ENCODE peak calls at places on chromosomes 11 and 22, in four cellular contexts. One of them, this sample, is unnamed.

GRCh38 chr11:66951927-66952337 is 6.3 kb downstream of the PC start:
- DNase-seq in HepG2: no peak
- DNase-seq in PC-3: no peak
- DNase-seq in fibroblast of lung: no peak
- DNase-seq in this sample: no peak

GRCh38 chr22:39220897-39221850 is 23.6 kb downstream of the PDGFB start:
- DNase-seq in fibroblast of lung: peak
- DNase-seq in HepG2: no peak
- DNase-seq in PC-3: peak
- DNase-seq in this sample: no peak

GRCh38 chr22:30519842-30520425 is 14.4 kb upstream of the SEC14L4 start:
- DNase-seq in PC-3: no peak
- DNase-seq in HepG2: no peak
- DNase-seq in fibroblast of lung: no peak
- DNase-seq in this sample: no peak

GRCh38 chr11:61749607-61750217 is 2.7 kb upstream of the MYRF start:
- DNase-seq in HepG2: peak
- DNase-seq in PC-3: no peak
- DNase-seq in fibroblast of lung: peak
- DNase-seq in this sample: peak

GRCh38 chr11:68524213-68524612 is 63.7 kb downstream of the PPP6R3 start:
- DNase-seq in fibroblast of lung: no peak
- DNase-seq in HepG2: no peak
- DNase-seq in PC-3: no peak
- DNase-seq in this sample: no peak

GRCh38 chr11:118699508-118700220 is 20.2 kb upstream of the TREH start:
- DNase-seq in HepG2: peak
- DNase-seq in fibroblast of lung: no peak
- DNase-seq in PC-3: no peak
- DNase-seq in this sample: no peak

GRCh38 chr11:108698844-108699642 is 34.2 kb downstream of the DDX10 start:
- DNase-seq in HepG2: no peak
- DNase-seq in PC-3: no peak
- DNase-seq in fibroblast of lung: peak
- DNase-seq in this sample: peak

GRCh38 chr11:11318961-11319360 is 34.1 kb downstream of the CSNK2A3 start:
- DNase-seq in fibroblast of lung: no peak
- DNase-seq in PC-3: no peak
- DNase-seq in HepG2: no peak
- DNase-seq in this sample: no peak

GRCh38 chr11:62921573-62922188 is 518 bp upstream of the CHRM1 start:
- DNase-seq in PC-3: peak
- DNase-seq in fibroblast of lung: no peak
- DNase-seq in HepG2: no peak
- DNase-seq in this sample: no peak

GRCh38 chr11:44775366-44776356 is 48.9 kb downstream of the TSPAN18 start:
- DNase-seq in fibroblast of lung: peak
- DNase-seq in HepG2: peak
- DNase-seq in PC-3: peak
- DNase-seq in this sample: no peak

GRCh38 chr11:130798801-130799200 is 117.5 kb downstream of the SNX19 start:
- DNase-seq in PC-3: no peak
- DNase-seq in fibroblast of lung: peak
- DNase-seq in HepG2: no peak
- DNase-seq in this sample: peak

GRCh38 chr11:61092280-61092766 is 10.0 kb upstream of the CD5 start:
- DNase-seq in PC-3: no peak
- DNase-seq in HepG2: no peak
- DNase-seq in fibroblast of lung: no peak
- DNase-seq in this sample: no peak

GRCh38 chr22:46355369-46355995 is 20.0 kb downstream of the TRMU start:
- DNase-seq in fibroblast of lung: peak
- DNase-seq in HepG2: peak
- DNase-seq in PC-3: peak
- DNase-seq in this sample: peak

GRCh38 chr11:843086-843704 is 543 bp downstream of the TSPAN4 start:
- DNase-seq in HepG2: no peak
- DNase-seq in PC-3: no peak
- DNase-seq in fibroblast of lung: no peak
- DNase-seq in this sample: no peak

GRCh38 chr22:24265734-24266133 is 4.9 kb upstream of the SPECC1L start:
- DNase-seq in HepG2: no peak
- DNase-seq in fibroblast of lung: no peak
- DNase-seq in PC-3: no peak
- DNase-seq in this sample: no peak

GRCh38 chr11:124799384-124800225 is 601 bp downstream of the MSANTD2 start:
- DNase-seq in HepG2: no peak
- DNase-seq in fibroblast of lung: peak
- DNase-seq in PC-3: peak
- DNase-seq in this sample: peak

GRCh38 chr11:132620423-132620822 is 911.9 kb downstream of the OPCML start:
- DNase-seq in fibroblast of lung: no peak
- DNase-seq in HepG2: no peak
- DNase-seq in PC-3: no peak
- DNase-seq in this sample: no peak

GRCh38 chr11:78938036-78938435 is 363.4 kb upstream of the NARS2 start:
- DNase-seq in HepG2: no peak
- DNase-seq in fibroblast of lung: no peak
- DNase-seq in PC-3: no peak
- DNase-seq in this sample: no peak

GRCh38 chr11:119505861-119506260 is 82.9 kb upstream of the THY1 start:
- DNase-seq in fibroblast of lung: peak
- DNase-seq in PC-3: no peak
- DNase-seq in HepG2: no peak
- DNase-seq in this sample: peak

GRCh38 chr11:21622995-21623394 is 569.9 kb upstream of the ANO5 start:
- DNase-seq in PC-3: no peak
- DNase-seq in HepG2: no peak
- DNase-seq in fibroblast of lung: no peak
- DNase-seq in this sample: no peak

GRCh38 chr11:58740447-58740846 is 8.7 kb upstream of the GLYAT start:
- DNase-seq in PC-3: no peak
- DNase-seq in HepG2: no peak
- DNase-seq in fibroblast of lung: no peak
- DNase-seq in this sample: no peak

GRCh38 chr22:29290061-29290460 is 16.4 kb upstream of the GAS2L1 start:
- DNase-seq in PC-3: no peak
- DNase-seq in fibroblast of lung: no peak
- DNase-seq in HepG2: no peak
- DNase-seq in this sample: no peak

GRCh38 chr11:57324154-57324885 is 432 bp downstream of the TNKS1BP1 start:
- DNase-seq in PC-3: peak
- DNase-seq in HepG2: no peak
- DNase-seq in fibroblast of lung: peak
- DNase-seq in this sample: peak

GRCh38 chr22:17785185-17786184 is 11.2 kb upstream of the BID start:
- DNase-seq in PC-3: peak
- DNase-seq in fibroblast of lung: no peak
- DNase-seq in HepG2: peak
- DNase-seq in this sample: no peak
- TF ChIP-seq CTCF in PC-3: peak
- TF ChIP-seq CTCF in fibroblast of lung: peak
- TF ChIP-seq CTCF in HepG2: peak
- TF ChIP-seq CTCF in this sample: peak

DNA sequence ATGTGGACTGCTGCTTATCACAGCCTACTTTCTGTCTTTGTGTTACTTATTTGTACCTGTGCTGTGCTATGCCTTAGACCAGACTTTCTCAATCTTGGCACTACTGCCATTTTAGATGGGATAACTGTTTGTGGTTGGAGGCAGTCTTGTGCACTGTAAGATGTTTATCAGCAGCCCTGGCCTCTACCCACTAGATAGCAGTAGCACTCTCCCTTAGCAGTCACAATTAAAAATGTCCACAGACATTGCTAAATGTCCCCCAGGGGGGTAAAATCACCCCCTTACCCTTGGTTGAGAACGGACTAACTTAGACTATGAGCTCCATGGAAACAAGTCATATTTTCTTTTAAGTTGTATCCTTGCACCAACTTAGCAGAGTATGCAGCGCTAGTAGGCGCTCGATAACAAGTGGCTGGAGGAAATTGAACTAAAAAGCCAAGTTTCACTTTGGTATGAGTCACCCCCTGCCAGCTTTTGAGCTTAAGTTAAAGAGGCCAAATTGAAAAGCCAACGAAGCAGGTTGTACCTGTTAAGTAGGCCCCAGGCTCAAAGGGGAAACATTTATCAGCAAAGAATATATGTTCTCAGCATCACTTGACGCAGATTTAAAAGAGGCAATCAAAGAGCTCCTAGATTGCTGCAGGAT is 304.8 kb upstream of the SORL1-AS1 start:
- DNase-seq in PC-3: peak
- DNase-seq in HepG2: no peak
- DNase-seq in fibroblast of lung: peak
- DNase-seq in this sample: no peak
- H3K9ac ChIP-seq in PC-3: no peak
- H3K9ac ChIP-seq in HepG2: no peak
- H3K9ac ChIP-seq in fibroblast of lung: no peak
- H3K9ac ChIP-seq in this sample: no peak

GRCh38 chr11:14644396-14645246 is 1.0 kb downstream of the PDE3B start:
- DNase-seq in fibroblast of lung: peak
- DNase-seq in HepG2: peak
- DNase-seq in PC-3: no peak
- DNase-seq in this sample: no peak
- TF ChIP-seq EZH2 in fibroblast of lung: no peak
- TF ChIP-seq EZH2 in HepG2: no peak
- TF ChIP-seq EZH2 in PC-3: peak
- TF ChIP-seq EZH2 in this sample: peak

DNA sequence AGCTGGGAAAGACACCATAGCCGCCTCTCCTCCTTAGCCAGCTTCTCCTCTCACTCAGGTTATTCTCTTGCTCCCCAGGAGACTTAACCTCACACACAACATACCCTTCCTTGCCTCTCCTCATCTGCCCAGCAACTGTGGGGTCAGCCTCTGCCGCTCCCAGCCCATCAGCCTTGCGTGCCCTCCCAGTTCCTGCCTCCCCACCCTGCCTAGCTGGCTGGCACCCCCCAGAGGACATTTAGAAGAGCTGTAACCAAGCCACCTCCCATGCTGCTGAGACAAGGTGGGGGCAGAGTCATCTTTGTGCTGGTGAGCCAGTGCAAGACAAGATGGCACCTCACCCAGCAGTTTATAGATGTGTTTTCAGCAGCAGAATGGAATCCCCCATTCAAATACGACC is 38.2 kb downstream of the TOM1 start:
- DNase-seq in HepG2: no peak
- DNase-seq in fibroblast of lung: no peak
- DNase-seq in PC-3: no peak
- DNase-seq in this sample: no peak
- TF ChIP-seq CTCF in HepG2: peak
- TF ChIP-seq CTCF in fibroblast of lung: no peak
- TF ChIP-seq CTCF in PC-3: peak
- TF ChIP-seq CTCF in this sample: no peak

DNA sequence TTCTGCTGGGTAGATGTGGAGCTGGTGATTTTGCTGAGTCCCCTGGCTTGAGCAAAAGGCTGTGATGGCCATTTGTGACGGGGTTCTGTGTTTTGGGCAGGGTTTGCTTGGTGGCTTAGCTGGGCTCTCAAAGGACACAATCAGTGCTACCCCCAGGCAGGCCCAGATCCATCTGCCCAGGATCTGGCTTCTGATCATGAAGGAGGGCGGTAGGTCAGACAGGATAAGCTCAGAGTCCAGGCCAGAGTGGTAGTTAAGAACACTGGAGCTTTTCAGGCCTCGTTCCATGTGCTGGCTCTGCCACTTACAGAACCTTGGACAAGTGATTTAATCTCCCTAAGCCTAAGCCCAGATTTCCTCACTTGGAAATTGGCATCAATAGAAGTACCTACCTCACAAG is 36.2 kb downstream of the UBASH3B start:
- DNase-seq in HepG2: peak
- DNase-seq in fibroblast of lung: no peak
- DNase-seq in PC-3: no peak
- DNase-seq in this sample: no peak
- H3K9ac ChIP-seq in HepG2: peak
- H3K9ac ChIP-seq in fibroblast of lung: peak
- H3K9ac ChIP-seq in PC-3: no peak
- H3K9ac ChIP-seq in this sample: peak

This sample was measured in astrocyte.